ENCODE peak calls at places on chromosomes 11 and 22, in five cellular contexts. M, A, L, Q and Z are unnamed samples.
A peak's percentile ranks its signal among the peaks of the same experiment; 100 is the strongest.

GRCh38 chr11:12961615-12962014 is 47.5 kb upstream of the RASSF10 start:
- DNase-seq in M (peak; percentile 56), A (no peak), L (no peak), Q (no peak), Z (no peak)

GRCh38 chr11:47946682-47947575 is 33.4 kb upstream of the PTPRJ start:
- DNase-seq in M (peak; percentile 91), A (no peak), L (no peak), Q (no peak), Z (no peak)

GRCh38 chr22:36323855-36324331 is 63.9 kb downstream of the MYH9 start:
- DNase-seq in M (peak; percentile 79), A (no peak), L (no peak), Q (no peak), Z (no peak)

GRCh38 chr22:48824673-48825651 is 1002.7 kb downstream of the BRD1 start:
- DNase-seq in M (no peak), A (peak; percentile 41), L (no peak), Q (no peak), Z (peak; percentile 51)

GRCh38 chr11:27150098-27150497 is 109.5 kb downstream of the BBOX1 start:
- DNase-seq in M (no peak), A (no peak), L (no peak), Q (no peak), Z (no peak)

GRCh38 chr22:28597665-28598064 is 82.0 kb downstream of the TTC28 start:
- DNase-seq in M (no peak), A (no peak), L (no peak), Q (no peak), Z (no peak)

GRCh38 chr22:24156146-24156914 is 25.0 kb upstream of the SUSD2 start:
- DNase-seq in M (peak; percentile 50), A (peak; percentile 35), L (peak; percentile 82), Q (peak; percentile 68), Z (no peak)

GRCh38 chr11:64834723-64835615 is 9.5 kb downstream of the CDC42BPG start:
- DNase-seq in M (no peak), A (no peak), L (no peak), Q (no peak), Z (no peak)

GRCh38 chr11:104432981-104433380 is 269.0 kb upstream of the PDGFD start:
- DNase-seq in M (no peak), A (no peak), L (no peak), Q (no peak), Z (no peak)

GRCh38 chr11:68403424-68403823 is 57.1 kb upstream of the PPP6R3 start:
- DNase-seq in M (no peak), A (no peak), L (no peak), Q (no peak), Z (no peak)

GRCh38 chr22:17810570-17811116 is 36.4 kb upstream of the BID start:
- DNase-seq in M (no peak), A (no peak), L (no peak), Q (no peak), Z (no peak)

GRCh38 chr11:12193515-12194336 is 83.3 kb downstream of the MICAL2 start:
- DNase-seq in M (no peak), A (no peak), L (no peak), Q (no peak), Z (no peak)

GRCh38 chr22:50190182-50190951 is 4.7 kb downstream of the TRABD start:
- DNase-seq in M (peak; percentile 67), A (no peak), L (peak; percentile 85), Q (peak; percentile 92), Z (no peak)

GRCh38 chr11:72333657-72334056 is 89.7 kb upstream of the PHOX2A start:
- DNase-seq in M (peak; percentile 52), A (no peak), L (no peak), Q (peak; percentile 20), Z (no peak)

GRCh38 chr11:37995886-37996285 is 1397.8 kb upstream of the RAG2 start:
- DNase-seq in M (no peak), A (no peak), L (no peak), Q (no peak), Z (no peak)